ENCODE peak calls at places on chromosomes 12 and 14, in five cellular contexts. A is AG09309, K is A549, F is transverse colon, W is upper lobe of right lung. B is an unnamed sample.

GRCh38 chr14:91417983-91418386 is 365 bp upstream of the CCDC88C start:
- DNase-seq in A (no peak), K (peak), F (peak), W (peak), B (no peak)

GRCh38 chr12:104480826-104481457 is 24.2 kb downstream of the CHST11 start:
- DNase-seq in A (no peak), K (no peak), F (peak), W (peak), B (peak)

GRCh38 chr12:48814313-48815280 is 3.7 kb upstream of the CACNB3 start:
- DNase-seq in A (no peak), K (peak), F (peak), W (peak), B (peak)

GRCh38 chr14:103448097-103448496 is 62.9 kb downstream of the MARK3 start:
- DNase-seq in A (no peak), K (no peak), F (no peak), W (no peak), B (no peak)

GRCh38 chr12:79414252-79414651 is 276.5 kb downstream of the PAWR start:
- DNase-seq in A (no peak), K (no peak), F (peak), W (no peak), B (no peak)

GRCh38 chr14:89924224-89924623 is 30.3 kb downstream of the EFCAB11 start:
- DNase-seq in A (no peak), K (no peak), F (no peak), W (no peak), B (no peak)

GRCh38 chr12:3034067-3034750 is 43.0 kb upstream of the TSPAN9 start:
- DNase-seq in A (peak), K (peak), F (peak), W (peak), B (peak)

GRCh38 chr12:89969098-89969497 is 260.5 kb upstream of the ATP2B1 start:
- DNase-seq in A (no peak), K (no peak), F (no peak), W (no peak), B (no peak)

GRCh38 chr14:52987514-52987913 is 36.7 kb upstream of the FERMT2 start:
- DNase-seq in A (no peak), K (no peak), F (no peak), W (no peak), B (no peak)

GRCh38 chr14:76386922-76387782 is 11.2 kb downstream of the ESRRB start:
- DNase-seq in A (peak), K (peak), F (peak), W (peak), B (peak)

GRCh38 chr12:1781770-1782169 is 38.6 kb upstream of the LRTM2 start:
- DNase-seq in A (no peak), K (no peak), F (no peak), W (no peak), B (peak)

GRCh38 chr12:75245108-75245507 is 35.5 kb upstream of the KCNC2 start:
- DNase-seq in A (no peak), K (no peak), F (no peak), W (no peak), B (no peak)

GRCh38 chr14:55752580-55753365 is 172.8 kb downstream of the KTN1 start:
- DNase-seq in A (peak), K (peak), F (peak), W (no peak), B (peak)

GRCh38 chr12:96743606-96744005 is 163.5 kb upstream of the NEDD1 start:
- DNase-seq in A (no peak), K (no peak), F (no peak), W (no peak), B (no peak)

GRCh38 chr12:47417960-47418359 is 287.9 kb downstream of the RPAP3 start:
- DNase-seq in A (no peak), K (no peak), F (no peak), W (no peak), B (no peak)

GRCh38 chr12:70365648-70366518 is at the start of gene KCNMB4:
- DNase-seq in A (no peak), K (peak), F (peak), W (peak), B (peak)

GRCh38 chr12:19527876-19528275 is 88.6 kb downstream of the AEBP2 start:
- DNase-seq in A (no peak), K (no peak), F (no peak), W (no peak), B (peak)

GRCh38 chr12:30330565-30330964 is 365.1 kb downstream of the IPO8 start:
- DNase-seq in A (no peak), K (no peak), F (no peak), W (no peak), B (no peak)

GRCh38 chr14:95901014-95901413 is 24.4 kb downstream of the TUNAR start:
- DNase-seq in A (no peak), K (no peak), F (no peak), W (no peak), B (no peak)

GRCh38 chr14:29016050-29016900 is 249.7 kb downstream of the FOXG1 start:
- DNase-seq in A (no peak), K (no peak), F (no peak), W (peak), B (peak)

GRCh38 chr14:59600211-59600945 is 23.8 kb upstream of the CCDC175 start:
- DNase-seq in A (no peak), K (no peak), F (no peak), W (no peak), B (no peak)

GRCh38 chr12:92476844-92477243 is 225.9 kb upstream of the PLEKHG7 start:
- DNase-seq in A (no peak), K (no peak), F (no peak), W (no peak), B (no peak)

GRCh38 chr12:9039397-9039977 is 50.1 kb downstream of the KLRG1 start:
- DNase-seq in A (peak), K (peak), F (no peak), W (no peak), B (peak)

GRCh38 chr14:61103541-61104339 is 122.7 kb downstream of the SLC38A6 start:
- DNase-seq in A (peak), K (peak), F (peak), W (no peak), B (peak)

GRCh38 chr12:2052861-2053674 is at the start of gene CACNA1C:
- DNase-seq in A (no peak), K (no peak), F (peak), W (no peak), B (peak)

GRCh38 chr12:121795029-121795977 is 1.8 kb upstream of the RHOF start:
- DNase-seq in A (no peak), K (peak), F (peak), W (peak), B (peak)

GRCh38 chr14:105525861-105526780 is at the start of gene TMEM121:
- DNase-seq in A (no peak), K (peak), F (peak), W (peak), B (no peak)

GRCh38 chr12:114626-115211 is 48.2 kb downstream of the IQSEC3 start:
- DNase-seq in A (no peak), K (no peak), F (no peak), W (no peak), B (no peak)
- H3K4me3 ChIP-seq in A (no peak), K (no peak), F (no peak), W (no peak), B (no peak)

GRCh38 chr14:20247651-20248246 is 8.7 kb downstream of the OR11H4 start:
- DNase-seq in A (no peak), K (peak), F (no peak), W (no peak), B (no peak)
- TF ChIP-seq CTCF in A (no peak), K (peak), F (no peak), W (peak), B (no peak)

GRCh38 chr12:57898308-57898970 is 42.9 kb upstream of the ATP23 start:
- DNase-seq in A (no peak), K (no peak), F (peak), W (no peak), B (peak)

GRCh38 chr12:57896139-57896436 is 45.3 kb upstream of the ATP23 start:
- DNase-seq in A (no peak), K (no peak), F (no peak), W (no peak), B (peak)

GRCh38 chr12:57899010-57899662 is 42.2 kb upstream of the ATP23 start:
- DNase-seq in A (no peak), K (no peak), F (peak), W (peak), B (peak)

GRCh38 chr12:57896437-57897201 is 44.7 kb upstream of the ATP23 start:
- DNase-seq in A (no peak), K (peak), F (peak), W (peak), B (peak)

DNA sequence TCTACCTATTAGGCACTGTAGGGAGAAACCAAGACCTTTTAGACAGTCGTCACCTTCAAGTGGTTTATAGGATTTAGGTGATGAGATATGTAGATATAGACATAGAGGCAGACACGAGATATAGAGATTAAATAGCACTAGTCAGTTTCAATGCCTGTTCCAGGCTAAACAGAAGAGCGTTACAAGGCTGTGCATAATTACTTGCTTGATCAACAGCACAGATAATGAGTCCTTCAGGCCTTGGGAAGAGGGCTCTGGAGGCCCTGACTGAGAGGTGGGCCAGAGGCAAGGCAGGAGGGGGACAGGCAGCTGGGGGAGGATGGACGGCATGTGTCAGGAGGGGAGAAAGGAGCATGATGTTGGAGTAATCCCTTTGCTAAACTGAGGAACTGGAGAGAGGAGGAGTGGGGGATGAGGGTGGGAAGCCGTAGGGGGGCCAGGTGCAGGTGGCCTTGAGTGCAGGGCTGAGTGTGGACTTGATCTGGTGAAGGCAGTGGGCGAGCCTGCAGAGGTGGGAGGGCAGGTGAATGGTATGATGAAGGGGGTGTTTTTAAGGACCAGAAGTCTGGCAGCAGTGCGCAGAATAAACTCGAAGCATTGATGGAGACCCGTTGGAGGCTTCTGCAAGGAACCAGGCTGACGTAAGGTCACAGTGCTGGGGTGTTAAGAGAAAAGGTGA is 43.9 kb upstream of the ATP23 start:
- DNase-seq in A (no peak), K (no peak), F (no peak), W (no peak), B (no peak)
- H3K4me3 ChIP-seq in A (no peak), K (peak), F (no peak), W (peak), B (no peak)

DNA sequence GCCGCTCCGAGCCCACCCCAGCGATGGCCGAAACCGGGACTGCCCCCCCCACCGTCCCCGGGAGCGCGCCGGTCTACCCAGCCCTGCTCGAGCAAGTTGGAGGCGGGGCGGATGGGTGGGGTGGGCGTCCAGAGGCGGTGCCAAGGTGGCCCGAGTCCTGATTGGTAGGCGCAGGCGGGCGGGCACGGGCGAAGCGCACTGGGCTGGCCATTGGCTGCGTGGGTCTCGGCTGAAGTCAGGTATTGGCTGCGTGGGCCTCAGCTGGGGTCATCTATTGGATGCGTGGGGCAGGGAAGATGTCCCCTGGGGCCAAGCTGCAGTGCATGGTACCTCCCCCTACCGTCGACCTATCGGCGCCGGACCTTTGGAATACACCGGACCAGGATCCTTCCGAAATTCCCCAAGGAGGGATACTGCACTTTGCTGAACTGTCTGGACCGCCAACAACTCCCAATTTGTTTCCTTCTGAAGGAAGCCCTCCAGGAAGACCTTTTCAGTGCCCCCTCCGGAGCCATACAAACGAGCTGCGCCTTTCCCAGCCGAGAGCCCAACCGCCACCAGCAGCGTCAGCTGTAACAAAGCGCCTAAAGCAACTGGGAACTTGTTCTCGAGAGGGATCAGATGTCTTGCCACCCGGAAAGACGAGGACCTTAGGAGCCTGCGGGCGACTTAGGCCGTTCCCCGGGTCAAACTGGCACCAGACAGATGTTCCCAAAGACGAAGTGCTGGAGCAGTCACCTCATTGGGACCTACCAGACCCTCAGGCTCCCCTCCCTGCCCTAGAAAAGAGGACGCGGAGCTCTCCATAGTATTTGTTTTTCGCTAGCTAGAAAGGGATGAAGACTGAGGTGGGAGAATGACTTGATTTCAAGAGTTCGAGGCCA is at the start of gene HOMEZ:
- DNase-seq in A (peak), K (peak), F (peak), W (peak), B (peak)
- TF ChIP-seq CTCF in A (no peak), K (no peak), F (no peak), W (peak), B (no peak)

DNA sequence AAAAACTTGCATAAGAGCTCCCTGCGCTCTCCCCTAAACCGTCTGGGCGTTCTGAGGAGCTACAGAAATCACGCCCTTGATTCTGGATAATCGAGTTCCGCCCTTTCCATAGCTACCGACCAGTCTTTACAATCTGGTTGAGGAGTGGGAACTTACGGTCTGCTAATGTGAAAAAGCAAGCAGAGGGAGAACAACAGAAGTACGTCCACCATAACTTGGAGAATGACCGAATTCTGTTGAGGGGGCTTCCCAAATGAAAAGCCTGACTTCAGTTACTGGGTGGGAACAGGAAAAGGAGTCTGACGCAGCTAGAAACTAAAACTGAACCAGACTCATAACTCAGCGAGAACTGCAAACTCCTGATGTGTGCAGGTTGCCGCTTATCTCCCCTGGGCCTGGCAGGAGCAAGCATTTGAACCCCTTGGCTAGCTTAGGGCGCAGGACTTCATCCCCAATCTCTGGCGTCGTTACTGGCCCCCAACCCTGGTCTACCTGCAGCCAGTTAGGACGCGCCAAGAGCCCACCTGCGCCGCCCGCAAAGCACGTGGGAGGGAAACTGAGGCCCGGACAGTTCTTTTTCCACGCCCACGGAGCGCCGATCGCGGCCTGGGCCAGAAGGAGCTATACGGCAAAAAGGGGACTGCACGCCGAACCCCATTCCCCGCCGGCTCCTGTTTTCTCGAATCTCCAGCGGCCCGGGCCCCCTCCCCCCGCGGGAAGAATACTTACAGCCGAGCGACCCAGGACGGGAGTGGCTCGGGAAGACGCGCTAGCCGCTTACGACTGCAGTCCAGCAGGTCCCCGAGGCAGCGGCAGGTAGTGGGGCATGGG is 818 bp downstream of the LRIG3 start:
- DNase-seq in A (no peak), K (peak), F (peak), W (peak), B (peak)
- H3K4me3 ChIP-seq in A (peak), K (peak), F (peak), W (peak), B (peak)

GRCh38 chr14:50744242-50744641 is 76.1 kb upstream of the SAV1 start:
- DNase-seq in A (no peak), K (no peak), F (no peak), W (no peak), B (peak)
- TF ChIP-seq CTCF in A (no peak), K (no peak), F (no peak), W (no peak), B (no peak)

DNA sequence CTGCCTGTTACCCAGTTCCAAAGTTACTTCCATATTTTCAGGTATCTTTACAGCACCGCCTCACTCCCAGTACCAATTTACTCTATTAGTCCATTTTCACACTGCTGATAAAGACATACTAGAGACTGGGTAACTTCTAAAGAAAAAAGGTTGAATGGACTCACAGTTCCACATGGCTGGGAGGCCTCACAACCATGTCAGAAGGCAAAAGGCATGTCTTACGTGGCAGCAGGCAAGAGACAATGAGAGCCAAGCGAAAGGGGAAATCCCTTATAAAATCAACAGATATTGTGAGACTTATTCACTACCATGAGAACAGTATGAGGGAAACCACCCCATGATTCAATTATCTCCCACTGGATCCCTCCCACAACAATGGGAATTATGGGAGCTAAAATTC is 9.8 kb downstream of the AREL1 start:
- DNase-seq in A (no peak), K (no peak), F (no peak), W (no peak), B (no peak)
- H3K4me3 ChIP-seq in A (no peak), K (no peak), F (no peak), W (no peak), B (no peak)

DNA sequence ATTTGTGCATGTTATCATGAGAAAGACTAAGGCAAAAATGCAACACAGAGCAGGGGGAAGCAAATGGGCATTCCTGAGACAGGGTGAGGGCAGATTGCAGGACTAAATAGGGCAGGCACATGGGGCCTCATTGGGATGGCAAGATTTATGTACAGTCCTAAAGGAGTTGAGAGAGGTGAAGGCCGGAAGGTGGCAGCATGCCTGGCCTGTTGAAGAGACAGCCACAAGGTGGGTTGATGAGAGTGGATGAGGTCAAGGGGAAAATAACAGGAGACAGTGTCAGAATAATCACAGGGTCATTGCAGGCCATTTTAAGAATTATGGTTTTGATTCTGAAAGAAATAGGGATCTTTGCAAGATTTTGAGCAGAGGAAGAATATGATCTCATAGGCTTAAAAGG is 21.0 kb downstream of the PAH start:
- DNase-seq in A (no peak), K (no peak), F (no peak), W (no peak), B (no peak)
- TF ChIP-seq CTCF in A (no peak), K (no peak), F (no peak), W (no peak), B (no peak)

GRCh38 chr14:68771631-68772030 is 21.2 kb downstream of the ZFP36L1 start:
- DNase-seq in A (no peak), K (no peak), F (no peak), W (peak), B (no peak)
- H3K4me3 ChIP-seq in A (no peak), K (no peak), F (no peak), W (no peak), B (no peak)